ENCODE peak calls at places on chromosomes 12 and 14, in five cellular contexts. X is fibroblast of lung, K is spleen, P is neuronal stem cell, R is MM.1S. D is an unnamed sample. For H3K4me1 and H3K27me3, the result is how much of the 10 kb centered on the place peaks cover.

GRCh38 chr14:81162941-81163340 is 57.8 kb downstream of the GTF2A1 start:
- DNase-seq in X (no peak), K (no peak), P (no peak), R (no peak), D (no peak)

GRCh38 chr12:6684609-6685008 is 4.6 kb downstream of the ZNF384 start:
- DNase-seq in X (no peak), K (no peak), P (peak), R (peak), D (peak)

GRCh38 chr12:132389526-132390286 is 60.3 kb upstream of the GALNT9 start:
- DNase-seq in X (no peak), K (peak), P (no peak), R (no peak), D (no peak)

GRCh38 chr14:24232645-24233537 is at the start of gene GMPR2:
- DNase-seq in X (no peak), K (peak), P (no peak), R (no peak), D (no peak)

GRCh38 chr14:71143391-71144290 is 236.4 kb downstream of the PCNX1 start:
- DNase-seq in X (peak), K (no peak), P (no peak), R (no peak), D (peak)

GRCh38 chr12:24600559-24600958 is 348.3 kb downstream of the BCAT1 start:
- DNase-seq in X (peak), K (no peak), P (no peak), R (no peak), D (no peak)

GRCh38 chr12:106329231-106329985 is 26.9 kb downstream of the TCP11L2 start:
- DNase-seq in X (no peak), K (no peak), P (no peak), R (no peak), D (peak)

GRCh38 chr12:120760349-120761245 is 35.0 kb downstream of the ACADS start:
- DNase-seq in X (no peak), K (no peak), P (no peak), R (no peak), D (no peak)

GRCh38 chr12:56629459-56630179 is 507 bp downstream of the BAZ2A start:
- DNase-seq in X (peak), K (no peak), P (no peak), R (peak), D (no peak)

GRCh38 chr12:64142784-64143183 is 79.3 kb downstream of the KICS2 start:
- DNase-seq in X (no peak), K (no peak), P (no peak), R (no peak), D (no peak)

GRCh38 chr14:75303415-75303814 is 24.8 kb downstream of the FOS start:
- DNase-seq in X (peak), K (peak), P (peak), R (peak), D (peak)

GRCh38 chr12:48818831-48819590 is 715 bp downstream of the CACNB3 start:
- DNase-seq in X (no peak), K (no peak), P (no peak), R (peak), D (no peak)

GRCh38 chr12:67222302-67222701 is 46.9 kb upstream of the CAND1 start:
- DNase-seq in X (peak), K (no peak), P (no peak), R (no peak), D (peak)

GRCh38 chr12:123264642-123265041 is 7.0 kb downstream of the CDK2AP1 start:
- DNase-seq in X (no peak), K (no peak), P (no peak), R (no peak), D (no peak)

GRCh38 chr12:25590021-25590721 is 37.1 kb upstream of the LMNTD1 start:
- DNase-seq in X (peak), K (no peak), P (no peak), R (no peak), D (no peak)

GRCh38 chr14:54776361-54777001 is 126.1 kb downstream of the GCH1 start:
- DNase-seq in X (peak), K (peak), P (no peak), R (no peak), D (no peak)

GRCh38 chr14:82855912-82856381 is 1322.3 kb upstream of the SEL1L start:
- DNase-seq in X (peak), K (no peak), P (peak), R (peak), D (peak)

GRCh38 chr12:9118161-9118560 is 2.4 kb upstream of the A2M start:
- DNase-seq in X (no peak), K (no peak), P (no peak), R (peak), D (no peak)

GRCh38 chr12:98013560-98013959 is 501.8 kb upstream of the TMPO start:
- DNase-seq in X (no peak), K (no peak), P (no peak), R (no peak), D (no peak)

GRCh38 chr12:103640410-103640809 is 53.3 kb downstream of the STAB2 start:
- DNase-seq in X (no peak), K (no peak), P (no peak), R (peak), D (no peak)

GRCh38 chr14:31070431-31070830 is 44.3 kb upstream of the STRN3 start:
- DNase-seq in X (peak), K (no peak), P (no peak), R (no peak), D (no peak)

GRCh38 chr12:34163443-34163842 is 141.1 kb downstream of the ALG10 start:
- DNase-seq in X (no peak), K (no peak), P (no peak), R (no peak), D (no peak)

GRCh38 chr12:666766-667308 is 3.6 kb upstream of the NINJ2 start:
- DNase-seq in X (peak), K (no peak), P (no peak), R (no peak), D (no peak)
- H3K4me1 ChIP-seq in X (under half), K (under half), P (under half), R (under half), D (under half)

GRCh38 chr14:32564591-32564990 is 235.5 kb downstream of the AKAP6 start:
- DNase-seq in X (peak), K (no peak), P (no peak), R (no peak), D (no peak)

GRCh38 chr14:32561520-32561919 is 232.4 kb downstream of the AKAP6 start:
- DNase-seq in X (peak), K (no peak), P (no peak), R (no peak), D (no peak)

GRCh38 chr14:32559595-32559994 is 230.5 kb downstream of the AKAP6 start:
- DNase-seq in X (peak), K (no peak), P (no peak), R (no peak), D (no peak)

GRCh38 chr14:32560213-32560857 is 231.2 kb downstream of the AKAP6 start:
- DNase-seq in X (peak), K (no peak), P (peak), R (peak), D (peak)

GRCh38 chr14:32559048-32559447 is 229.9 kb downstream of the AKAP6 start:
- DNase-seq in X (peak), K (no peak), P (no peak), R (no peak), D (peak)
- H3K27ac ChIP-seq in X (no peak), K (no peak), P (no peak), R (no peak), D (no peak)

GRCh38 chr12:95393191-95393790 is 80.7 kb upstream of the METAP2 start:
- DNase-seq in X (no peak), K (no peak), P (no peak), R (no peak), D (no peak)

GRCh38 chr12:95395706-95396105 is 78.2 kb upstream of the METAP2 start:
- DNase-seq in X (no peak), K (no peak), P (no peak), R (no peak), D (no peak)

GRCh38 chr12:95402096-95402495 is 71.9 kb upstream of the METAP2 start:
- DNase-seq in X (no peak), K (no peak), P (no peak), R (no peak), D (no peak)

GRCh38 chr12:95397566-95397965 is 76.4 kb upstream of the METAP2 start:
- DNase-seq in X (no peak), K (no peak), P (no peak), R (no peak), D (no peak)

DNA sequence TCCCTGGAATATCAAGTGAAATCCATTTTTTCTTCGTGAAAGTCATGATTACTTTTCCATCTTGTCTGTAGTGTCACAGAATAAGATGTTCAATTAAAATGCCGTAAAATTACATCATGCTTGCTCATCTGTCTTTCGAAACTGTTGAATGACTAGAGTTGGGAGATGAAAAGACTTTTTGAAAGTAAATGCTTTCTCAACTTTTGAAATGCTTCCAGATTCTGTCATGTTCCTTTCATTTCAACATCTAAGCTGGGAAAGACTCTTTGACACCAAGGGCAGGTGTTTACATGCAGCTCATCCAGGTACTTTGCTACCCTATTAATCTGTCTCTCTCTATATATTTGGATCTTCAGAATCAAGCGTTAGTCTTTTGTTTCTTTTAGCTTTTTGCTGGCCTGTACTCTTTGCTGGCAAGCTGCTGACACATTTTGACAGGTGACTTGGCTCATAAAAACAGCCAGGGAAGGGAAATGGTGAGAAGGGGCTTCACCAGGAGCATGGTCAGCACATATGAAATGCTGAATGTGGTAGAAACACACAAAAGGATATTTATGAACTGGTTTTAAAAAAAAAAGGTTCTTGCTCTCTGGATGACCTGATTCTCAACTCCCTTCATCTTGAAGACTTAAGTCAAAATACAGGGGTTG is 77.0 kb upstream of the METAP2 start:
- DNase-seq in X (peak), K (no peak), P (no peak), R (peak), D (no peak)
- H3K27me3 ChIP-seq in X (under half), K (under half), P (under half), R (under half), D (under half)

DNA sequence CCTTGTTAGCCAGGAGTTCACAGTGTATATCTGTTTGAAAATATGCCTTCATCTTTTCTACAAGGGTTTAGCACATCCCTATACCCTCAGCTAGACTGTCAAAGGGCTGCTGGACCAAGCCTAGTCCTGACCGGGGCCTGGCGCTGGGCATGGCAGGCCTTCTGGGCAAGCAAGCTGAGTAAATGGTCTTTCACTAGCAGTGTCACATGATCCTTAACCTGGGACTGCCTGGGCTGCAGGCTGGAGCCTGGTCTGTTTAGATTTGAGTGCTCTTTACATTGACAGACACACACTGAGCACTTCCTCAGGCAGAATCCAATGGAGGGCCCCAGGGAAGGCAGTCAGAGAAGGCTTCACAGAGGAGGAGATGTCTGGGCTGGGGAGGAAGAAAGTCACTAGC is 6.9 kb upstream of the AVIL start:
- DNase-seq in X (no peak), K (no peak), P (no peak), R (no peak), D (no peak)
- H3K4me1 ChIP-seq in X (under half), K (under half), P (under half), R (under half), D (under half)